ENCODE peak calls at places on chromosomes 12 and 14, in ten cellular contexts. One of them, this sample, is unnamed.

GRCh38 chr14:104138098-104138890 is at the start of gene KIF26A:
- DNase-seq in GM23338: peak
- DNase-seq in CD8-positive, alpha-beta T cell: peak
- DNase-seq in NB4: no peak
- DNase-seq in bronchial epithelial cell: no peak
- DNase-seq in PC-3: peak
- DNase-seq in lung: no peak
- DNase-seq in psoas muscle: peak
- DNase-seq in hepatocyte: peak
- DNase-seq in esophagus muscularis mucosa: no peak
- DNase-seq in this sample: peak

GRCh38 chr12:126362964-126363363 is 1297.7 kb downstream of the AACS start:
- DNase-seq in GM23338: peak
- DNase-seq in CD8-positive, alpha-beta T cell: no peak
- DNase-seq in NB4: no peak
- DNase-seq in bronchial epithelial cell: no peak
- DNase-seq in PC-3: no peak
- DNase-seq in lung: no peak
- DNase-seq in psoas muscle: no peak
- DNase-seq in hepatocyte: no peak
- DNase-seq in esophagus muscularis mucosa: peak
- DNase-seq in this sample: no peak

GRCh38 chr12:122022393-122023338 is 982 bp downstream of the BCL7A start:
- DNase-seq in GM23338: peak
- DNase-seq in CD8-positive, alpha-beta T cell: no peak
- DNase-seq in NB4: peak
- DNase-seq in bronchial epithelial cell: no peak
- DNase-seq in PC-3: peak
- DNase-seq in lung: no peak
- DNase-seq in psoas muscle: peak
- DNase-seq in hepatocyte: peak
- DNase-seq in esophagus muscularis mucosa: no peak
- DNase-seq in this sample: peak

GRCh38 chr14:69917287-69917686 is 38.1 kb downstream of the SMOC1 start:
- DNase-seq in GM23338: no peak
- DNase-seq in CD8-positive, alpha-beta T cell: no peak
- DNase-seq in NB4: no peak
- DNase-seq in bronchial epithelial cell: peak
- DNase-seq in PC-3: no peak
- DNase-seq in lung: no peak
- DNase-seq in psoas muscle: no peak
- DNase-seq in hepatocyte: no peak
- DNase-seq in esophagus muscularis mucosa: no peak
- DNase-seq in this sample: peak

GRCh38 chr12:104659058-104659457 is 202.3 kb downstream of the CHST11 start:
- DNase-seq in GM23338: no peak
- DNase-seq in CD8-positive, alpha-beta T cell: no peak
- DNase-seq in NB4: no peak
- DNase-seq in bronchial epithelial cell: no peak
- DNase-seq in PC-3: no peak
- DNase-seq in lung: no peak
- DNase-seq in psoas muscle: no peak
- DNase-seq in hepatocyte: no peak
- DNase-seq in esophagus muscularis mucosa: no peak
- DNase-seq in this sample: no peak

GRCh38 chr12:130166306-130166705 is 4.0 kb downstream of the FZD10 start:
- DNase-seq in GM23338: no peak
- DNase-seq in CD8-positive, alpha-beta T cell: no peak
- DNase-seq in NB4: no peak
- DNase-seq in bronchial epithelial cell: no peak
- DNase-seq in PC-3: no peak
- DNase-seq in lung: no peak
- DNase-seq in psoas muscle: no peak
- DNase-seq in hepatocyte: no peak
- DNase-seq in esophagus muscularis mucosa: no peak
- DNase-seq in this sample: no peak

GRCh38 chr12:65565601-65566560 is 258.4 kb upstream of the HMGA2 start:
- DNase-seq in GM23338: peak
- DNase-seq in CD8-positive, alpha-beta T cell: no peak
- DNase-seq in NB4: peak
- DNase-seq in bronchial epithelial cell: peak
- DNase-seq in PC-3: peak
- DNase-seq in lung: no peak
- DNase-seq in psoas muscle: no peak
- DNase-seq in hepatocyte: peak
- DNase-seq in esophagus muscularis mucosa: peak
- DNase-seq in this sample: peak

GRCh38 chr14:72000907-72001306 is 68.7 kb downstream of the RGS6 start:
- DNase-seq in GM23338: no peak
- DNase-seq in CD8-positive, alpha-beta T cell: no peak
- DNase-seq in NB4: no peak
- DNase-seq in bronchial epithelial cell: no peak
- DNase-seq in PC-3: no peak
- DNase-seq in lung: no peak
- DNase-seq in psoas muscle: peak
- DNase-seq in hepatocyte: no peak
- DNase-seq in esophagus muscularis mucosa: no peak
- DNase-seq in this sample: no peak

GRCh38 chr12:114685869-114686268 is 1.9 kb upstream of the TBX3 start:
- DNase-seq in GM23338: peak
- DNase-seq in CD8-positive, alpha-beta T cell: no peak
- DNase-seq in NB4: no peak
- DNase-seq in bronchial epithelial cell: no peak
- DNase-seq in PC-3: no peak
- DNase-seq in lung: no peak
- DNase-seq in psoas muscle: no peak
- DNase-seq in hepatocyte: no peak
- DNase-seq in esophagus muscularis mucosa: no peak
- DNase-seq in this sample: no peak

GRCh38 chr14:69234106-69234505 is 25.9 kb upstream of the GALNT16 start:
- DNase-seq in GM23338: no peak
- DNase-seq in CD8-positive, alpha-beta T cell: no peak
- DNase-seq in NB4: no peak
- DNase-seq in bronchial epithelial cell: no peak
- DNase-seq in PC-3: no peak
- DNase-seq in lung: no peak
- DNase-seq in psoas muscle: no peak
- DNase-seq in hepatocyte: no peak
- DNase-seq in esophagus muscularis mucosa: no peak
- DNase-seq in this sample: no peak

DNA sequence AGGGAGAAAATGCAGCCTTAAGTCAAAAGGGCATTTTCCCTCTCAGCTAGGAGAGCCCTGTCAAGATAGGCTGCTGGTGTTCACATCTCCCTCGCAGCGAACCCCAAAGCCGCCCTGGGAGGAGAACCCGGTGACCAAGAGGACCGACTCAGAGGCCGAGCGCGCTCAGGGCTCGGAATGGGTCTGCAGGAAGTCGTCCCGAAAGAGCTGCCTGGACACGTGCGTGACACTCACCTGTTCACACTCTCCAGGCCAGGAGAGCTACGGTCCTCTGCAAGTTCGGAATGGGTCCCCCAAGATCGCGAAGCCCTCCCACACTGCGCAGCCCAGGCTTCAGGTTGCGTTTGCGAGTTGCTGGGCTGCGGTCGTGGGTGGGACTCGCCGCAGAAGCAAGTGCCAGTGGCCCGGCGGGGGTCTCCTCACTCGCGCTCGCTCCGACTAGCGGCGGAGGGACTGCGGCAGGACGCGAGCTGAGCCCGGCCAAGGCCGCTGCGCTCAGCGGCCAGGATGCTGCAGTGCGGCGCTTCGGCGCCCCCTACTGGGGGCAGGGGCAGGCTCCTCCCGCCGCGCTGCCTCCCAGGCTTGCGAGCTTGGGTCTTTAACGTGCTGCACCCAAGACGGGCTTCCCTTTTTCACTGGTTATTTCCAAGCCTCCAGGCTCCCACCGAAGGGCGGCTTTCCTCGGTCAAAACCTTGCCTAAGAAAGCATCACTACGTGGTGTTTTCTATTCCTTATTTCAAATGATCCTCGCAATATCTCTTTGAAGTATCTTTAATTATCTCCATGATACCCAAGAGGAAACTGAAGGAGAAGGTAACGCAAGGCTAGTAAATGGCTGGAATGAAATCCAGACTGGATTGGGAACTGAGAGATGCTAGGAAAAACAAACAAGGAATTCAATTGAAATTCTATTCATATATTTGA is at the start of gene RERG:
- DNase-seq in GM23338: peak
- DNase-seq in CD8-positive, alpha-beta T cell: peak
- DNase-seq in NB4: peak
- DNase-seq in bronchial epithelial cell: peak
- DNase-seq in PC-3: peak
- DNase-seq in lung: peak
- DNase-seq in psoas muscle: peak
- DNase-seq in hepatocyte: peak
- DNase-seq in esophagus muscularis mucosa: no peak
- DNase-seq in this sample: peak
- H3K4me3 ChIP-seq in GM23338: peak
- H3K4me3 ChIP-seq in CD8-positive, alpha-beta T cell: peak
- H3K4me3 ChIP-seq in NB4: no peak
- H3K4me3 ChIP-seq in bronchial epithelial cell: peak
- H3K4me3 ChIP-seq in PC-3: peak
- H3K4me3 ChIP-seq in lung: peak
- H3K4me3 ChIP-seq in psoas muscle: peak
- H3K4me3 ChIP-seq in hepatocyte: peak
- H3K4me3 ChIP-seq in esophagus muscularis mucosa: peak
- H3K4me3 ChIP-seq in this sample: peak

DNA sequence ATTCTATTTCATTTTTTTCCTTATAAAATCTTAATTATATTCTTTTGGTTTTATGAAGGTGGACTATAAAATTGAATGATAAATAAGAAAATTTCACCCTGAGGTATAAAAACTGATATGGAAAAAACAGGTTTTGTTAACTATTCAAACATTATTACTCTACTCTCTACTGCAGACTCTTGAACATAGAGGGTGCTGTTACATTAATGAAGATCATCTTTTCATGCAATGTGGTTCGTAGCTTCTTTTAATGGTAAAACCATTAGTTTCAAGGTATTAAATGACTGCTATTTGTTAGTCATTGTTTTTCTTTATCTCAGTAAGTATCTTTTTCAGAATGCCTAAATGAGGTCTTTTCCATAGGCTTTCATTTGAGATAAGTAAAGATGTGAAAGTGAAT is 510.4 kb downstream of the SLC16A7 start:
- DNase-seq in GM23338: no peak
- DNase-seq in CD8-positive, alpha-beta T cell: no peak
- DNase-seq in NB4: peak
- DNase-seq in bronchial epithelial cell: peak
- DNase-seq in PC-3: peak
- DNase-seq in lung: no peak
- DNase-seq in psoas muscle: no peak
- DNase-seq in hepatocyte: no peak
- DNase-seq in esophagus muscularis mucosa: no peak
- DNase-seq in this sample: peak
- TF ChIP-seq CTCF in GM23338: peak
- TF ChIP-seq CTCF in CD8-positive, alpha-beta T cell: no peak
- TF ChIP-seq CTCF in NB4: no peak
- TF ChIP-seq CTCF in bronchial epithelial cell: peak
- TF ChIP-seq CTCF in PC-3: peak
- TF ChIP-seq CTCF in lung: no peak
- TF ChIP-seq CTCF in psoas muscle: no peak
- TF ChIP-seq CTCF in hepatocyte: peak
- TF ChIP-seq CTCF in esophagus muscularis mucosa: no peak
- TF ChIP-seq CTCF in this sample: peak

GRCh38 chr12:64086946-64087345 is 135.2 kb downstream of the KICS2 start:
- DNase-seq in GM23338: no peak
- DNase-seq in CD8-positive, alpha-beta T cell: no peak
- DNase-seq in NB4: no peak
- DNase-seq in bronchial epithelial cell: no peak
- DNase-seq in PC-3: no peak
- DNase-seq in lung: no peak
- DNase-seq in psoas muscle: no peak
- DNase-seq in hepatocyte: no peak
- DNase-seq in esophagus muscularis mucosa: no peak
- DNase-seq in this sample: no peak
- H3K4me3 ChIP-seq in GM23338: no peak
- H3K4me3 ChIP-seq in CD8-positive, alpha-beta T cell: no peak
- H3K4me3 ChIP-seq in NB4: no peak
- H3K4me3 ChIP-seq in bronchial epithelial cell: no peak
- H3K4me3 ChIP-seq in PC-3: no peak
- H3K4me3 ChIP-seq in lung: no peak
- H3K4me3 ChIP-seq in psoas muscle: no peak
- H3K4me3 ChIP-seq in hepatocyte: no peak
- H3K4me3 ChIP-seq in esophagus muscularis mucosa: peak
- H3K4me3 ChIP-seq in this sample: no peak

GRCh38 chr12:23862746-23863145 is 86.7 kb downstream of the SOX5 start:
- DNase-seq in GM23338: no peak
- DNase-seq in CD8-positive, alpha-beta T cell: no peak
- DNase-seq in NB4: no peak
- DNase-seq in bronchial epithelial cell: no peak
- DNase-seq in PC-3: no peak
- DNase-seq in lung: no peak
- DNase-seq in psoas muscle: no peak
- DNase-seq in hepatocyte: no peak
- DNase-seq in esophagus muscularis mucosa: no peak
- DNase-seq in this sample: no peak

GRCh38 chr12:23855813-23856212 is 93.7 kb downstream of the SOX5 start:
- DNase-seq in GM23338: no peak
- DNase-seq in CD8-positive, alpha-beta T cell: no peak
- DNase-seq in NB4: no peak
- DNase-seq in bronchial epithelial cell: no peak
- DNase-seq in PC-3: no peak
- DNase-seq in lung: no peak
- DNase-seq in psoas muscle: no peak
- DNase-seq in hepatocyte: no peak
- DNase-seq in esophagus muscularis mucosa: no peak
- DNase-seq in this sample: no peak

GRCh38 chr12:23857201-23857600 is 92.3 kb downstream of the SOX5 start:
- DNase-seq in GM23338: no peak
- DNase-seq in CD8-positive, alpha-beta T cell: no peak
- DNase-seq in NB4: no peak
- DNase-seq in bronchial epithelial cell: no peak
- DNase-seq in PC-3: no peak
- DNase-seq in lung: no peak
- DNase-seq in psoas muscle: no peak
- DNase-seq in hepatocyte: no peak
- DNase-seq in esophagus muscularis mucosa: no peak
- DNase-seq in this sample: no peak

GRCh38 chr12:23854598-23854997 is 94.9 kb downstream of the SOX5 start:
- DNase-seq in GM23338: no peak
- DNase-seq in CD8-positive, alpha-beta T cell: no peak
- DNase-seq in NB4: no peak
- DNase-seq in bronchial epithelial cell: no peak
- DNase-seq in PC-3: no peak
- DNase-seq in lung: no peak
- DNase-seq in psoas muscle: no peak
- DNase-seq in hepatocyte: no peak
- DNase-seq in esophagus muscularis mucosa: no peak
- DNase-seq in this sample: no peak

DNA sequence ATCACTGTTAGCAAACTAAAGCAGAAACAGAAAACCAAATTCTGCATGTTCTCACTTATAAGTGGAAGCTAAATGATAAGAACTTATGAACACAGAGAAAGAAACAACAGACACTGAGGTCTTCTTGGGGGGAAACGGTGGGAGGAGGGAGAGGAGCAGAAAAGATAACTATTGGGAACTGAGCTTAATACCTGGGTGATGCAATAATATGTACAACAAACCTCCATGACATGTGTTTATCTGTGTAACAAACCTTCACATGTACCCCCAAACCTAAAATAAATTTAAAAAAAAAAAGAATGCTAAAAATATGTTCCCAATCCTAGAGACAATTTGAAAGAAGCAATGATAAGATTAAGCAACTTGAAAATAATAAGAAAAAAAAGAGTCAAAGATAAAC is 89.5 kb downstream of the SOX5 start:
- DNase-seq in GM23338: no peak
- DNase-seq in CD8-positive, alpha-beta T cell: no peak
- DNase-seq in NB4: no peak
- DNase-seq in bronchial epithelial cell: no peak
- DNase-seq in PC-3: no peak
- DNase-seq in lung: no peak
- DNase-seq in psoas muscle: no peak
- DNase-seq in hepatocyte: no peak
- DNase-seq in esophagus muscularis mucosa: no peak
- DNase-seq in this sample: no peak
- TF ChIP-seq CTCF in GM23338: no peak
- TF ChIP-seq CTCF in CD8-positive, alpha-beta T cell: no peak
- TF ChIP-seq CTCF in NB4: no peak
- TF ChIP-seq CTCF in bronchial epithelial cell: no peak
- TF ChIP-seq CTCF in PC-3: no peak
- TF ChIP-seq CTCF in lung: no peak
- TF ChIP-seq CTCF in psoas muscle: no peak
- TF ChIP-seq CTCF in hepatocyte: no peak
- TF ChIP-seq CTCF in esophagus muscularis mucosa: no peak
- TF ChIP-seq CTCF in this sample: no peak